ENCODE peak calls at places on chromosomes 11 and 22, in nine cellular contexts. X is CD4-positive, CD25-positive, alpha-beta regulatory T cell; L is upper lobe of right lung; B is tibial artery; M is GM23338; R is naive thymus-derived CD4-positive, alpha-beta T cell; J is uterus; F is RWPE2; Y is cardiac muscle cell. C is an unnamed sample.

GRCh38 chr22:46110215-46110614 is 40.1 kb upstream of the PPARA start:
- DNase-seq in X (no peak), L (no peak), B (no peak), M (no peak), R (no peak), J (peak; percentile 72), F (no peak), Y (no peak), C (no peak)

GRCh38 chr22:28594784-28595324 is 84.8 kb downstream of the TTC28 start:
- DNase-seq in X (no peak), L (no peak), B (no peak), M (peak; percentile 82), R (peak; percentile 56), J (no peak), F (no peak), Y (peak; percentile 80), C (no peak)

GRCh38 chr11:46100670-46101069 is 20.6 kb downstream of the PHF21A start:
- DNase-seq in X (no peak), L (no peak), B (no peak), M (no peak), R (no peak), J (no peak), F (no peak), Y (no peak), C (no peak)

GRCh38 chr11:134519390-134519750 is 107.3 kb upstream of the B3GAT1 start:
- DNase-seq in X (no peak), L (peak; percentile 36), B (no peak), M (no peak), R (no peak), J (no peak), F (no peak), Y (no peak), C (no peak)

GRCh38 chr11:7573558-7574296 is 59.9 kb downstream of the PPFIBP2 start:
- DNase-seq in X (no peak), L (no peak), B (no peak), M (peak; percentile 67), R (no peak), J (no peak), F (no peak), Y (no peak), C (peak; percentile 82)

GRCh38 chr11:73274722-73275380 is 2.7 kb downstream of the P2RY6 start:
- DNase-seq in X (no peak), L (peak; percentile 62), B (no peak), M (no peak), R (no peak), J (no peak), F (peak; percentile 41), Y (no peak), C (no peak)

GRCh38 chr11:120191058-120191457 is 19.8 kb upstream of the OAF start:
- DNase-seq in X (no peak), L (no peak), B (no peak), M (no peak), R (no peak), J (no peak), F (no peak), Y (no peak), C (no peak)

GRCh38 chr22:43289976-43290663 is 53.1 kb downstream of the SCUBE1 start:
- DNase-seq in X (no peak), L (peak; percentile 86), B (peak; percentile 62), M (no peak), R (no peak), J (peak; percentile 45), F (no peak), Y (peak; percentile 53), C (no peak)

GRCh38 chr11:96263361-96263763 is 79.6 kb downstream of the MAML2 start:
- DNase-seq in X (no peak), L (no peak), B (no peak), M (no peak), R (no peak), J (no peak), F (no peak), Y (peak; percentile 82), C (no peak)

GRCh38 chr22:28560005-28560742 is 119.5 kb downstream of the TTC28 start:
- DNase-seq in X (no peak), L (no peak), B (no peak), M (no peak), R (no peak), J (no peak), F (no peak), Y (peak; percentile 71), C (no peak)

GRCh38 chr11:112652786-112653390 is 308.3 kb upstream of the NCAM1 start:
- DNase-seq in X (no peak), L (no peak), B (no peak), M (no peak), R (no peak), J (no peak), F (no peak), Y (peak; percentile 10), C (no peak)

GRCh38 chr11:107741044-107741823 is 29.4 kb upstream of the SLN start:
- DNase-seq in X (no peak), L (peak; percentile 78), B (no peak), M (peak; percentile 67), R (no peak), J (no peak), F (no peak), Y (peak; percentile 55), C (no peak)

GRCh38 chr22:19776433-19777031 is 16.0 kb downstream of the TBX1 start:
- DNase-seq in X (no peak), L (no peak), B (no peak), M (no peak), R (no peak), J (no peak), F (peak; percentile 36), Y (no peak), C (no peak)

GRCh38 chr11:114060402-114061052 is 1.0 kb downstream of the ZBTB16 start:
- DNase-seq in X (no peak), L (peak; percentile 76), B (no peak), M (peak; percentile 51), R (peak; percentile 37), J (no peak), F (no peak), Y (peak; percentile 41), C (peak; percentile 65)

GRCh38 chr11:58006940-58007339 is 16.7 kb upstream of the OR9Q1 start:
- DNase-seq in X (no peak), L (no peak), B (no peak), M (no peak), R (no peak), J (no peak), F (no peak), Y (peak; percentile 6), C (no peak)

GRCh38 chr22:17418890-17419324 is 49.6 kb downstream of the CECR2 start:
- DNase-seq in X (no peak), L (no peak), B (no peak), M (peak; percentile 72), R (no peak), J (no peak), F (no peak), Y (no peak), C (no peak)

GRCh38 chr11:44578279-44578678 is 12.8 kb downstream of the CD82 start:
- DNase-seq in X (no peak), L (no peak), B (no peak), M (no peak), R (no peak), J (no peak), F (no peak), Y (no peak), C (no peak)

GRCh38 chr11:19669511-19669910 is 43.1 kb upstream of the NAV2 start:
- DNase-seq in X (no peak), L (no peak), B (no peak), M (no peak), R (no peak), J (no peak), F (no peak), Y (no peak), C (no peak)

GRCh38 chr11:19664896-19665548 is 47.6 kb upstream of the NAV2 start:
- DNase-seq in X (no peak), L (no peak), B (peak; percentile 38), M (no peak), R (no peak), J (no peak), F (no peak), Y (peak; percentile 79), C (no peak)

GRCh38 chr11:19661827-19662226 is 50.8 kb upstream of the NAV2 start:
- DNase-seq in X (no peak), L (no peak), B (no peak), M (no peak), R (no peak), J (no peak), F (no peak), Y (no peak), C (no peak)

GRCh38 chr11:19670030-19670761 is 42.4 kb upstream of the NAV2 start:
- DNase-seq in X (no peak), L (no peak), B (peak; percentile 39), M (peak; percentile 12), R (no peak), J (no peak), F (no peak), Y (no peak), C (no peak)

GRCh38 chr11:19666951-19667350 is 45.7 kb upstream of the NAV2 start:
- DNase-seq in X (no peak), L (no peak), B (no peak), M (no peak), R (no peak), J (no peak), F (no peak), Y (no peak), C (no peak)
- H3K4me1 ChIP-seq in X (no peaks in the 10 kb centered on the region), L (no peaks in the 10 kb centered on the region), B (no peaks in the 10 kb centered on the region), M (peaks cover 4% of the 10 kb centered on the region), R (no peaks in the 10 kb centered on the region), J (no peaks in the 10 kb centered on the region), F (peaks cover 25% of the 10 kb centered on the region), Y (no peaks in the 10 kb centered on the region), C (no peaks in the 10 kb centered on the region)

GRCh38 chr22:31080848-31081649 is at the start of gene SMTN:
- DNase-seq in X (peak; percentile 83), L (peak; percentile 95), B (peak; percentile 90), M (peak; percentile 97), R (peak; percentile 86), J (peak; percentile 96), F (peak; percentile 89), Y (peak; percentile 92), C (peak; percentile 97)
- H3K27ac ChIP-seq in X (no peak within 1 kb of the TSS), L (peak within 1 kb of the TSS; percentile 84), B (peak within 1 kb of the TSS; percentile 100), M (no peak within 1 kb of the TSS), R (peak within 1 kb of the TSS; percentile 43), J (peak within 1 kb of the TSS; percentile 98), F (peak within 1 kb of the TSS; percentile 90), Y (peak within 1 kb of the TSS; percentile 97), C (peak within 1 kb of the TSS; percentile 94)

GRCh38 chr11:1484061-1484671 is 2.4 kb downstream of the MOB2 start:
- DNase-seq in X (no peak), L (peak; percentile 62), B (peak; percentile 19), M (no peak), R (no peak), J (peak; percentile 11), F (no peak), Y (no peak), C (no peak)
- H3K4me1 ChIP-seq in X (peaks cover 35% of the 10 kb centered on the region), L (peaks cover 48% of the 10 kb centered on the region), B (no peaks in the 10 kb centered on the region), M (no peaks in the 10 kb centered on the region), R (peaks cover 7% of the 10 kb centered on the region), J (peaks cover 35% of the 10 kb centered on the region), F (no peaks in the 10 kb centered on the region), Y (peaks cover 26% of the 10 kb centered on the region), C (peaks cover 32% of the 10 kb centered on the region)

GRCh38 chr22:30949934-30950660 is 18.5 kb downstream of the MORC2 start:
- DNase-seq in X (no peak), L (no peak), B (no peak), M (no peak), R (no peak), J (no peak), F (no peak), Y (no peak), C (no peak)

DNA sequence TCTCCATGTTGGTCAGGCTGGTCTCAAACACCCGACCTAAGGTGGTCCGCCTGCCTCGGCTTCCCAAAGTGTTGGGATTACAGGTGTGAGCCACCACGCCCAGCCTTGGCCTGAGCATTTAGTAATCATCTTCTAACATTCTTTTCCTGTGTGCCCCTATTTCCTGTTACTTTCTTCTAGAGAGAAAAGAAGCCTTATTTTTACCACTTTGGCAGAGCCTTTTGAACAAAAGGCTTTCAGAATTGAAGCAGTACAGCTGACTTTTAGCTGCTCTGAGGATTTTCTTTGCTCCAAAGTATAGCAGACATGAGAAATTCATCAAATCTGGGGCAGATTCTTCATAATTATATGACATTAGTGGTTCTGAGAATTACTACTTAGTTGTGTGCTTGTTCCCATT is 13.4 kb downstream of the MORC2 start:
- DNase-seq in X (no peak), L (no peak), B (no peak), M (no peak), R (peak; percentile 32), J (no peak), F (no peak), Y (no peak), C (no peak)
- H3K27ac ChIP-seq in X (no peak overlapping the region), L (no peak overlapping the region), B (no peak overlapping the region), M (no peak overlapping the region), R (peak overlapping the region; percentile 50), J (no peak overlapping the region), F (no peak overlapping the region), Y (no peak overlapping the region), C (no peak overlapping the region)